ENCODE peak calls at places on chromosome 3, in five cellular contexts. E is stomach, V is spleen, T is sigmoid colon, S is endothelial cell of umbilical vein. P is an unnamed sample.
A peak's percentile ranks its signal among the peaks of the same experiment; 100 is the strongest.

GRCh38 chr3:60599586-60599985 is 651.7 kb downstream of the FHIT start:
- DNase-seq in E (no peak), V (no peak), T (no peak), S (no peak), P (no peak)

GRCh38 chr3:84963137-84963536 is 4.3 kb downstream of the CADM2 start:
- DNase-seq in E (no peak), V (no peak), T (no peak), S (no peak), P (no peak)

GRCh38 chr3:38662544-38662943 is 13.1 kb upstream of the SCN5A start:
- DNase-seq in E (no peak), V (no peak), T (no peak), S (peak; percentile 58), P (no peak)

GRCh38 chr3:30004481-30004880 is 601.9 kb upstream of the TGFBR2 start:
- DNase-seq in E (no peak), V (no peak), T (no peak), S (no peak), P (no peak)

GRCh38 chr3:193711964-193712598 is 119.1 kb downstream of the OPA1 start:
- DNase-seq in E (no peak), V (no peak), T (no peak), S (no peak), P (no peak)

GRCh38 chr3:152997526-152997925 is 162.6 kb downstream of the P2RY1 start:
- DNase-seq in E (no peak), V (no peak), T (no peak), S (no peak), P (no peak)

GRCh38 chr3:153973722-153974121 is 147.5 kb upstream of the ARHGEF26 start:
- DNase-seq in E (no peak), V (no peak), T (no peak), S (no peak), P (no peak)

GRCh38 chr3:34394978-34395748 is 596.7 kb downstream of the PDCD6IP start:
- DNase-seq in E (no peak), V (no peak), T (no peak), S (no peak), P (no peak)

GRCh38 chr3:14508966-14509795 is 31.0 kb downstream of the GRIP2 start:
- DNase-seq in E (peak; percentile 76), V (peak; percentile 92), T (peak; percentile 74), S (peak; percentile 30), P (peak; percentile 92)

GRCh38 chr3:10563396-10563795 is 58.0 kb upstream of the ATP2B2 start:
- DNase-seq in E (no peak), V (no peak), T (peak; percentile 28), S (no peak), P (no peak)

GRCh38 chr3:134392336-134392983 is 18.2 kb upstream of the AMOTL2 start:
- DNase-seq in E (no peak), V (no peak), T (no peak), S (peak; percentile 15), P (no peak)

GRCh38 chr3:188720636-188721035 is 451.1 kb upstream of the TPRG1 start:
- DNase-seq in E (no peak), V (no peak), T (no peak), S (peak; percentile 24), P (no peak)

GRCh38 chr3:186496016-186496415 is 48.2 kb downstream of the CRYGS start:
- DNase-seq in E (no peak), V (no peak), T (no peak), S (no peak), P (no peak)

GRCh38 chr3:170640737-170641171 is 54.9 kb upstream of the SLC7A14 start:
- DNase-seq in E (no peak), V (no peak), T (no peak), S (no peak), P (no peak)

GRCh38 chr3:21750291-21750690 is 719 bp downstream of the ZNF385D start:
- DNase-seq in E (no peak), V (no peak), T (no peak), S (no peak), P (no peak)

GRCh38 chr3:15040844-15041243 is 24.3 kb downstream of the MRPS25 start:
- DNase-seq in E (no peak), V (no peak), T (no peak), S (no peak), P (no peak)

GRCh38 chr3:62559831-62560445 is 186.6 kb upstream of the FEZF2 start:
- DNase-seq in E (no peak), V (no peak), T (no peak), S (peak; percentile 43), P (peak; percentile 5)

GRCh38 chr3:160225181-160226025 is at the start of gene C3orf80:
- DNase-seq in E (peak; percentile 77), V (peak; percentile 80), T (peak; percentile 87), S (peak; percentile 57), P (peak; percentile 57)
- TF ChIP-seq POLR2AphosphoS5 in E (no peak), V (peak; percentile 22), T (peak; percentile 18), S (no peak), P (no peak)

GRCh38 chr3:52053307-52054304 is 2.8 kb downstream of the DUSP7 start:
- DNase-seq in E (no peak), V (peak; percentile 84), T (no peak), S (peak; percentile 62), P (no peak)

GRCh38 chr3:52050571-52050970 is 5.8 kb downstream of the DUSP7 start:
- DNase-seq in E (no peak), V (no peak), T (no peak), S (no peak), P (no peak)

GRCh38 chr3:52054689-52055511 is 1.5 kb downstream of the DUSP7 start:
- DNase-seq in E (no peak), V (peak; percentile 84), T (no peak), S (peak; percentile 20), P (no peak)

GRCh38 chr3:52051444-52051843 is 4.9 kb downstream of the DUSP7 start:
- DNase-seq in E (no peak), V (peak; percentile 86), T (no peak), S (no peak), P (no peak)

GRCh38 chr3:52052831-52053306 is 3.5 kb downstream of the DUSP7 start:
- DNase-seq in E (peak; percentile 83), V (peak; percentile 94), T (peak; percentile 94), S (peak; percentile 86), P (no peak)
- TF ChIP-seq POLR2A in E (no peak), V (no peak), T (no peak), S (no peak), P (no peak)

DNA sequence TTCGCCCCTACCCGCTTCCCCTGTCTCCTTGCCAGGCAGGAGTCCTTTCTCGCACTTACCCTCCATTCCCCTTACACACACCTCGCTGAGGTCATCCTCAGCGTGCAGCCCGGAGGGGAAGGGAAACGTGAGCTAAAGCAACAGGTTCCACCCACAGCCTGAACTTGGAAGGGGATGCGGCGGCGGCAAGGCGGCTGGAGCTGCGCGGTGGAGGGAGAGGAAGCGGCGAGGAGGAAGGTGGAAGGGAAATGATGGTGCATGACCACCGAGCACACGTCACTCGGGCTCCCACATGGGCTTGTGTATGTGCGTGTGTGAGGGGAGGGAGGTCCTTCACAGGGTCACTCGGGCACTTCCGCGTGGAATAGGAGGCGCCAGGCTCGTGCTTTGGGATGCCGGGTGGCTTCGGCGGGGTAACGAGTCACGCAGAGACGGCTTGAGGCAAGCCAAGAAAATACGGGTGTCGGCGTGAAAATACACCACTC is 225.6 kb upstream of the IL12A start:
- DNase-seq in E (peak; percentile 32), V (peak; percentile 82), T (peak; percentile 92), S (peak; percentile 94), P (peak; percentile 17)
- TF ChIP-seq POLR2AphosphoS5 in E (peak; percentile 70), V (peak; percentile 80), T (no peak), S (peak; percentile 88), P (no peak)

GRCh38 chr3:156535162-156535627 is 19.7 kb downstream of the SSR3 start:
- DNase-seq in E (peak; percentile 29), V (no peak), T (peak; percentile 94), S (peak; percentile 94), P (no peak)
- TF ChIP-seq POLR2A in E (no peak), V (no peak), T (no peak), S (peak; percentile 58), P (no peak)

DNA sequence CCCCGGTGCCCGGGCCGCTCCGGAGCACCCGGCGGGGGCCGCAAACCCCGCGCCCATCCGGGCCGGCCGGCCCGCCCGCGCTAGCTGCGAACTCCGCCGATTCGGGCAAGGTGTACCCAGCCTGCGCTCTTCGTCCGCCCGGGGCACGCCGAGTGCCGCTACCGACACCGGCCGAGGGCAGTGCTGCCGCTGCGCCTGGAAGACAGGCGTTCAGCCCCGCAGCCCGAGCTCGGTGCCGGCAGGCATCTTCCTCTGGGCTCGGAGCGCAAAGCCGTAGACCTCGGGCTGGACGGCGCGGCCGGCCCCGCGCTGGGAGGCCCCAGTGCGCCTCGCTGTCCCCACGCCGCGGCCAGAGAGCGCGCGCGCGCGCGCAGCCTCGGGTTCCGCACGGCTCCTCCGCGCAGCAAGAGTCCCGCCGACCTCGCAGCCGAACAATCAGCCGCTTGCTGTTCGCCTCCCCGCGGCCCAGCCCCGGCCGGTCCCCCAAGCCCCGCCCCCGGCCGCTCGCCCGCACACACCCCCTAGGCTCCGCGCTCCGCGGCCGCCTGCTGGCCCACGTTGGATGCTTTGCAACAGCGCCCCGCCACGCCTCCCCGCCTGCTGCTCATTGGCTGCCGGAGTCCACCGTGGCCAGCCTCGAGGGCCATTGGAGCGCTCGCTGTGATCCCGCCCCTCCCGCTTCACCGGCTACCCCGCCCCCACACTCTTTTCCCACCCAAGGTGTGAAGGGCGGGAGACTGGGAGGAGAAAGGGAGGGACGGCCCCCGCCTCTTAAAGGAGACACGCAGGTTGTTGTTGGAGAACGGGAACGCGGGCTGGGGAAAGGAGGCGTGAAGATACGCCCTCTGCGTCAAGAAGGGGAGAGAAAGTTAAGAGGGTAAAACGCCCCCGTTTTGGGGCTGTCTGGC is at the start of gene LRIG1:
- DNase-seq in E (peak; percentile 100), V (peak; percentile 100), T (peak; percentile 100), S (peak; percentile 99), P (peak; percentile 89)
- TF ChIP-seq POLR2AphosphoS5 in E (peak; percentile 87), V (peak; percentile 79), T (peak; percentile 88), S (peak; percentile 78), P (no peak)

GRCh38 chr3:177824841-177825240 is 627.6 kb upstream of the TBL1XR1 start:
- DNase-seq in E (no peak), V (no peak), T (peak; percentile 68), S (no peak), P (no peak)

GRCh38 chr3:177826253-177826652 is 629.0 kb upstream of the TBL1XR1 start:
- DNase-seq in E (no peak), V (no peak), T (peak; percentile 63), S (no peak), P (no peak)

GRCh38 chr3:177830411-177830849 is 633.1 kb upstream of the TBL1XR1 start:
- DNase-seq in E (no peak), V (no peak), T (peak; percentile 84), S (no peak), P (no peak)

GRCh38 chr3:177824190-177824786 is 627.0 kb upstream of the TBL1XR1 start:
- DNase-seq in E (peak; percentile 62), V (no peak), T (peak; percentile 89), S (peak; percentile 94), P (no peak)

GRCh38 chr3:177827517-177828249 is 630.4 kb upstream of the TBL1XR1 start:
- DNase-seq in E (no peak), V (no peak), T (no peak), S (peak; percentile 76), P (no peak)
- TF ChIP-seq POLR2A in E (no peak), V (no peak), T (no peak), S (no peak), P (no peak)

DNA sequence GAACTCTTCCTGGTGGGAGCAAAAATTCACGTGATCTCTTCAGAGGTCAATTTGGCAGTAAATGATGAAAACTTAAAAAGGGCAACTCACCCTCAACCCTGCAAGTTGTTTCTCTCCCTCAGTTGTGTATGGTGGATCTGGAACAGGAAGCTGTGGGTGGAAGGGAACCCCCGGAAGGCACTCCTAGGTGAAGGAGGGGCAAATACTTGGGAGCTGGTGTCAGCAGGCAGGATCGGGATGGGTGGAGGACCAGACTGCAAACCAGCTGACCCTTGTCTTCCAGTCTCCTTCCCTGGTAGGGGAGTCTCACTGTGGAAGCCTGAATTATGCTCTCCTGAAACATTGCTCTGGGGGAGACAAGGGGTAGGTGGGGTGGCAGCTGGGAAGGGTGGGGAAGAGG is 33.5 kb downstream of the PRR23E start:
- DNase-seq in E (no peak), V (no peak), T (no peak), S (no peak), P (no peak)
- TF ChIP-seq POLR2AphosphoS5 in E (no peak), V (no peak), T (no peak), S (no peak), P (no peak)

P was measured in GM12891.